ENCODE peak calls at places on chromosomes 2 and 18, in four cellular contexts. One of them, this sample, is unnamed.

GRCh38 chr2:28606986-28607441 is 111.2 kb downstream of the PLB1 start:
- DNase-seq in IMR-90: peak
- DNase-seq in SK-N-SH: no peak
- DNase-seq in K562: peak
- DNase-seq in this sample: no peak

GRCh38 chr2:219058541-219059374 is 2.0 kb downstream of the IHH start:
- DNase-seq in K562: peak
- DNase-seq in SK-N-SH: peak
- DNase-seq in IMR-90: no peak
- DNase-seq in this sample: peak

GRCh38 chr2:189485146-189485545 is 43.9 kb downstream of the WDR75 start:
- DNase-seq in K562: no peak
- DNase-seq in IMR-90: no peak
- DNase-seq in SK-N-SH: no peak
- DNase-seq in this sample: no peak

GRCh38 chr2:234808907-234809306 is 142.9 kb upstream of the SH3BP4 start:
- DNase-seq in K562: no peak
- DNase-seq in SK-N-SH: peak
- DNase-seq in IMR-90: no peak
- DNase-seq in this sample: no peak

GRCh38 chr2:121530210-121530562 is 494 bp upstream of the RNU4ATAC start:
- DNase-seq in K562: no peak
- DNase-seq in SK-N-SH: peak
- DNase-seq in IMR-90: peak
- DNase-seq in this sample: peak

GRCh38 chr2:143946436-143947385 is 573.2 kb downstream of the ZEB2 start:
- DNase-seq in SK-N-SH: no peak
- DNase-seq in K562: no peak
- DNase-seq in IMR-90: no peak
- DNase-seq in this sample: no peak

GRCh38 chr2:41495050-41495449 is 552.8 kb upstream of the PKDCC start:
- DNase-seq in K562: no peak
- DNase-seq in IMR-90: no peak
- DNase-seq in SK-N-SH: no peak
- DNase-seq in this sample: no peak

GRCh38 chr2:111028720-111029119 is 92.0 kb upstream of the BCL2L11 start:
- DNase-seq in K562: peak
- DNase-seq in IMR-90: no peak
- DNase-seq in SK-N-SH: no peak
- DNase-seq in this sample: no peak

GRCh38 chr18:49664086-49664890 is 102.4 kb downstream of the LIPG start:
- DNase-seq in IMR-90: no peak
- DNase-seq in SK-N-SH: no peak
- DNase-seq in K562: peak
- DNase-seq in this sample: no peak

GRCh38 chr2:168470188-168470879 is 14.3 kb downstream of the CERS6 start:
- DNase-seq in IMR-90: no peak
- DNase-seq in K562: no peak
- DNase-seq in SK-N-SH: no peak
- DNase-seq in this sample: no peak

GRCh38 chr2:126657146-126657635 is 1.2 kb downstream of the GYPC start:
- DNase-seq in SK-N-SH: no peak
- DNase-seq in K562: peak
- DNase-seq in IMR-90: peak
- DNase-seq in this sample: no peak

GRCh38 chr2:8193686-8194615 is 487.9 kb upstream of the ID2 start:
- DNase-seq in SK-N-SH: no peak
- DNase-seq in IMR-90: no peak
- DNase-seq in K562: no peak
- DNase-seq in this sample: no peak

GRCh38 chr2:204340511-204340910 is 204.8 kb upstream of the PARD3B start:
- DNase-seq in IMR-90: no peak
- DNase-seq in SK-N-SH: no peak
- DNase-seq in K562: no peak
- DNase-seq in this sample: no peak

GRCh38 chr2:21256006-21256405 is 132.2 kb downstream of the TDRD15 start:
- DNase-seq in IMR-90: no peak
- DNase-seq in K562: no peak
- DNase-seq in SK-N-SH: no peak
- DNase-seq in this sample: no peak

GRCh38 chr2:165571477-165571876 is 102.0 kb downstream of the CSRNP3 start:
- DNase-seq in K562: no peak
- DNase-seq in SK-N-SH: no peak
- DNase-seq in IMR-90: no peak
- DNase-seq in this sample: no peak

GRCh38 chr2:193966590-193966989 is 1690.4 kb upstream of the SLC39A10 start:
- DNase-seq in SK-N-SH: no peak
- DNase-seq in K562: no peak
- DNase-seq in IMR-90: peak
- DNase-seq in this sample: no peak

GRCh38 chr2:221758076-221758475 is 186.0 kb upstream of the EPHA4 start:
- DNase-seq in SK-N-SH: no peak
- DNase-seq in IMR-90: no peak
- DNase-seq in K562: no peak
- DNase-seq in this sample: no peak

GRCh38 chr2:227228061-227228667 is 63.7 kb downstream of the COL4A3 start:
- DNase-seq in SK-N-SH: peak
- DNase-seq in IMR-90: no peak
- DNase-seq in K562: no peak
- DNase-seq in this sample: no peak

GRCh38 chr2:651961-652373 is 25.2 kb downstream of the TMEM18 start:
- DNase-seq in K562: no peak
- DNase-seq in SK-N-SH: no peak
- DNase-seq in IMR-90: no peak
- DNase-seq in this sample: no peak

GRCh38 chr18:45617284-45617683 is 2.0 kb downstream of the SLC14A2 start:
- DNase-seq in IMR-90: peak
- DNase-seq in K562: no peak
- DNase-seq in SK-N-SH: peak
- DNase-seq in this sample: no peak

GRCh38 chr2:30190637-30191036 is 40.7 kb upstream of the LBH start:
- DNase-seq in K562: no peak
- DNase-seq in SK-N-SH: no peak
- DNase-seq in IMR-90: no peak
- DNase-seq in this sample: no peak

GRCh38 chr2:168602846-168603406 is 146.9 kb downstream of the CERS6 start:
- DNase-seq in SK-N-SH: no peak
- DNase-seq in IMR-90: no peak
- DNase-seq in K562: no peak
- DNase-seq in this sample: no peak

GRCh38 chr2:240825476-240825875 is 5.5 kb upstream of the KIF1A start:
- DNase-seq in SK-N-SH: no peak
- DNase-seq in K562: no peak
- DNase-seq in IMR-90: no peak
- DNase-seq in this sample: no peak

GRCh38 chr2:27212626-27213471 is 781 bp upstream of the SLC5A6 start:
- DNase-seq in IMR-90: peak
- DNase-seq in K562: no peak
- DNase-seq in SK-N-SH: peak
- DNase-seq in this sample: peak

GRCh38 chr2:239544846-239545465 is 144.1 kb upstream of the HDAC4 start:
- DNase-seq in IMR-90: no peak
- DNase-seq in SK-N-SH: no peak
- DNase-seq in K562: no peak
- DNase-seq in this sample: no peak

GRCh38 chr2:99259465-99259864 is 4.0 kb upstream of the LYG2 start:
- DNase-seq in SK-N-SH: no peak
- DNase-seq in K562: no peak
- DNase-seq in IMR-90: no peak
- DNase-seq in this sample: no peak

GRCh38 chr2:156517419-156517818 is 81.2 kb downstream of the GPD2 start:
- DNase-seq in K562: no peak
- DNase-seq in SK-N-SH: no peak
- DNase-seq in IMR-90: peak
- DNase-seq in this sample: no peak

DNA sequence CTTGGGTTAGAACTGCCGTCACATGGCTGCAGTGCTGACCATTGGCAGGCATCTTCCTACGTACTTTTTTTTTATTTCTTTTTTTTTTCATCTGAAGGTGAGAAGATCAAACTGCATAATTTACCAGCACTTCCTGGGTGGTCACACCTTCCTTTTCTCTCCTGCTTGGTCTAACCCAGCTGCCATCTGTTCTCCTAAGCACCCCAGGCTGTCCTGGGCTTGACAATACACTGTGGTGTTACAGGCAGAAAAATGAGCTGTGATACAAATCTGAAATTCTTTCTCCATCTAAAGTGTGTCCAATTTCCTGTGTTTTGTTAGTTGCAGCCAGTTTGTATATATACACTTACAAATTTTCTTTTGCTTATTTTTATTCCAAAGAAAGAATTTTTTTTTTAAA is 785.9 kb upstream of the ZEB2 start:
- DNase-seq in SK-N-SH: no peak
- DNase-seq in K562: no peak
- DNase-seq in IMR-90: no peak
- DNase-seq in this sample: no peak
- TF ChIP-seq MXI1 in SK-N-SH: no peak
- TF ChIP-seq MXI1 in K562: no peak
- TF ChIP-seq MXI1 in IMR-90: no peak
- TF ChIP-seq MXI1 in this sample: no peak

DNA sequence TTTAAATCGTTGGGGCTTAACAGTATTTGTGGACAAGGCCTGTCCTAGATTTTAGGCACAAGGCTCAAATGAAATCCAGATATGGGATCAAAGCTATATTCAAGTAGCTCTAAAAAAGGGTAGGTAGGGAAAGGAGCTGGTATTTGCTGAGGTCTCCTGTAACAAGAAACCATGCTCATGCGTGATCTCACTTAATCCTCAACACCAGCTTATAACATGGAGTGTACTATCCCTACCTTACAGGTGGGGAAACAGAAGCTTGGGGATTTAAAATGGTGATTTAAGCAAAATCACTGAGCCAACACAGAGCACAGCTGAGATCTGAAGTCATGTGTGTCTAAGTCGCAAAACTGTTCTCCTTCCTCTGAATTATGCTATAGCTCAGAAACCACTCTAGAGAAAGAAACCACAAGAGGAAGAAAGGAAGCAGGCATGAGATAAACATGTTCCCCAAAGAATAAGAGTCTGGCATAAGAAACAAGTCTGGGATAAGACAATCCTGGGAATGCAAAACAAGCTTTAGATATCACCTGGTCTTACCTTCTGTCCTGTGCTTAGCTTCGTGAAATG is 43.1 kb downstream of the CYRIA start:
- DNase-seq in K562: no peak
- DNase-seq in IMR-90: peak
- DNase-seq in SK-N-SH: no peak
- DNase-seq in this sample: no peak
- H3K27ac ChIP-seq in K562: no peak
- H3K27ac ChIP-seq in IMR-90: peak
- H3K27ac ChIP-seq in SK-N-SH: no peak
- H3K27ac ChIP-seq in this sample: no peak

GRCh38 chr18:11668441-11669169 is 20.5 kb upstream of the GNAL start:
- DNase-seq in K562: no peak
- DNase-seq in IMR-90: no peak
- DNase-seq in SK-N-SH: no peak
- DNase-seq in this sample: no peak
- TF ChIP-seq MXI1 in K562: no peak
- TF ChIP-seq MXI1 in IMR-90: no peak
- TF ChIP-seq MXI1 in SK-N-SH: no peak
- TF ChIP-seq MXI1 in this sample: no peak

DNA sequence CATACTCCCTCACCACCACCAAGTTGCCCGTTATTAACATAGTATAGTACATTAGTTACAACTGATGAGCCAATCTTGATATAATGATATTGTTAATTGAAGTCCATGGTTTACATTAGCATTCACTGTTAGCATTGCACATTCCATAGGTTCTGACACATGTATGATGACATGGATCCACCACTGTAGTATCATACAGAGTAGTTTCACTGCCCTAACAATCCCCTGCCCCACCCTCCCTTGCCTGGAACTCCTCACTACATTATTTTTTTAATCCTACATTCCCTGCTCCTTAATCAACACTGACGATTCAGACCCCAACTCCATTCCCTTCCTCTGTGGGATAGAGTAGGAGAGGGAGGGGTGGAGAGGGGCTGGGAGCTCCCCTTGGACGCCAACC is 20.2 kb upstream of the ST3GAL5 start:
- DNase-seq in IMR-90: no peak
- DNase-seq in K562: no peak
- DNase-seq in SK-N-SH: no peak
- DNase-seq in this sample: no peak
- H3K27ac ChIP-seq in IMR-90: no peak
- H3K27ac ChIP-seq in K562: no peak
- H3K27ac ChIP-seq in SK-N-SH: no peak
- H3K27ac ChIP-seq in this sample: no peak

DNA sequence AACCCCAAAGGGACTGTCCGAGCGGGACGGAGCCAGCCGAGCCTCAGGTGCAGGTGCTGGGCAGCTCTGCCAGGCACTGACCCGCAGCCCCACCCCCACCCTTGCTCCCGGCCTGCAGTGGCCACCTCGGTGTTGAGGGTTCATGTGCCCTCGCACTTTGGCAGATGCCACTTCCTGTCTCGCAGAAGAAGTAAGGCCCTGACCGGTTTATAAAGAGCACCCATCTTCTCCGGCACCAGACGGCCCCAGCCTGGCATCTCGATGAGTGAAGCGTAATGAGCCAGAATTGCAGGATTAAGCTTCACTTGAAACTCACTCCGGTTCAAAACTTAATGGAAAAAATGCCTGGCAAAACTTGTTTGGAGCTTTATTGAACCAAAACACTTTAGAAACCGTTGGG is 10.9 kb upstream of the NFATC1 start:
- DNase-seq in K562: no peak
- DNase-seq in IMR-90: no peak
- DNase-seq in SK-N-SH: peak
- DNase-seq in this sample: no peak
- TF ChIP-seq MXI1 in K562: no peak
- TF ChIP-seq MXI1 in IMR-90: no peak
- TF ChIP-seq MXI1 in SK-N-SH: no peak
- TF ChIP-seq MXI1 in this sample: no peak

GRCh38 chr2:64214281-64215115 is 70.3 kb upstream of the PELI1 start:
- DNase-seq in SK-N-SH: no peak
- DNase-seq in K562: no peak
- DNase-seq in IMR-90: no peak
- DNase-seq in this sample: no peak
- H3K27ac ChIP-seq in SK-N-SH: no peak
- H3K27ac ChIP-seq in K562: peak
- H3K27ac ChIP-seq in IMR-90: no peak
- H3K27ac ChIP-seq in this sample: no peak

GRCh38 chr18:26637324-26637723 is 89.0 kb upstream of the KCTD1 start:
- DNase-seq in IMR-90: no peak
- DNase-seq in K562: no peak
- DNase-seq in SK-N-SH: no peak
- DNase-seq in this sample: no peak

GRCh38 chr18:26639149-26639548 is 90.8 kb upstream of the KCTD1 start:
- DNase-seq in K562: no peak
- DNase-seq in SK-N-SH: no peak
- DNase-seq in IMR-90: no peak
- DNase-seq in this sample: no peak

GRCh38 chr18:26634631-26635030 is 86.3 kb upstream of the KCTD1 start:
- DNase-seq in IMR-90: no peak
- DNase-seq in SK-N-SH: no peak
- DNase-seq in K562: no peak
- DNase-seq in this sample: no peak

GRCh38 chr18:26637983-26638382 is 89.6 kb upstream of the KCTD1 start:
- DNase-seq in SK-N-SH: no peak
- DNase-seq in IMR-90: no peak
- DNase-seq in K562: no peak
- DNase-seq in this sample: no peak

GRCh38 chr18:26635466-26635865 is 87.1 kb upstream of the KCTD1 start:
- DNase-seq in SK-N-SH: no peak
- DNase-seq in IMR-90: no peak
- DNase-seq in K562: no peak
- DNase-seq in this sample: no peak
- TF ChIP-seq MXI1 in SK-N-SH: no peak
- TF ChIP-seq MXI1 in IMR-90: no peak
- TF ChIP-seq MXI1 in K562: no peak
- TF ChIP-seq MXI1 in this sample: no peak